ENCODE peak calls at places on chromosomes 11 and 22, in five cellular contexts. E is GM12878, P is HepG2, A is HEK293T, B is H1. V is an unnamed sample.

GRCh38 chr22:42959472-42960145 is 55.3 kb downstream of the PACSIN2 start:
- DNase-seq in E (no peak), P (peak), A (peak), B (no peak), V (no peak)

GRCh38 chr22:50012201-50013181 is at the start of gene IL17REL:
- DNase-seq in E (no peak), P (no peak), A (no peak), B (no peak), V (no peak)

GRCh38 chr22:27597703-27598444 is 203.7 kb downstream of the MN1 start:
- DNase-seq in E (no peak), P (no peak), A (peak), B (no peak), V (no peak)

GRCh38 chr11:44630511-44631210 is 65.2 kb downstream of the CD82 start:
- DNase-seq in E (no peak), P (no peak), A (no peak), B (no peak), V (no peak)

GRCh38 chr11:76200006-76200940 is 6.0 kb downstream of the WNT11 start:
- DNase-seq in E (no peak), P (no peak), A (no peak), B (no peak), V (no peak)

GRCh38 chr22:49210606-49211005 is 617.1 kb downstream of the BRD1 start:
- DNase-seq in E (no peak), P (no peak), A (no peak), B (no peak), V (no peak)

GRCh38 chr11:44753965-44754645 is 27.3 kb downstream of the TSPAN18 start:
- DNase-seq in E (no peak), P (no peak), A (no peak), B (no peak), V (peak)

GRCh38 chr11:92886243-92886905 is 83.1 kb upstream of the MTNR1B start:
- DNase-seq in E (peak), P (peak), A (peak), B (no peak), V (peak)

GRCh38 chr11:66421492-66422205 is 814 bp downstream of the NPAS4 start:
- DNase-seq in E (peak), P (peak), A (peak), B (peak), V (peak)

DNA sequence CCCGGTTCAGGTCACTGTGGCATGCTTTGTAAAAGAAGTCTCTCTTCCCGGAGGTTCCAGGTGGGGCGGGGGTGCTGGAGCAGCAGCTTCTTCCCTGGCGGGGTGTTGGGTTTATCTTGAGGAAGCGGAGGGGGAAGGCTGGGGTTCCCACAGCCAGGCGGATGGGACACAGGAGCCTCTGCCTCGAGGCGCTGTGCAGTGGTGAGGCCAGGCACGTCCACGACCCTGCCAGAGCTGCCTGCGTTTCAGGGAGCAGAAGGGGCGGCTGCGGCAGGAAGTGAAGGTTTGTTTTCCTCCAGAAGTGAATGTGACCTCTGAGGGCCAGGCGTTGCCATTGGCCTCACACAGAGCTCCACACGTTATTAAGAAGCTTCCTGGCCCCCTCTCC is 20.1 kb upstream of the ADORA2A start:
- DNase-seq in E (no peak), P (no peak), A (no peak), B (no peak), V (no peak)
- TF ChIP-seq SUZ12 in E (no peak), P (no peak), A (no peak), B (no peak), V (no peak)

GRCh38 chr11:110079726-110080125 is 13.5 kb upstream of the ZC3H12C start:
- DNase-seq in E (no peak), P (no peak), A (no peak), B (no peak), V (no peak)
- TF ChIP-seq SUZ12 in E (no peak), P (no peak), A (no peak), B (no peak), V (no peak)

DNA sequence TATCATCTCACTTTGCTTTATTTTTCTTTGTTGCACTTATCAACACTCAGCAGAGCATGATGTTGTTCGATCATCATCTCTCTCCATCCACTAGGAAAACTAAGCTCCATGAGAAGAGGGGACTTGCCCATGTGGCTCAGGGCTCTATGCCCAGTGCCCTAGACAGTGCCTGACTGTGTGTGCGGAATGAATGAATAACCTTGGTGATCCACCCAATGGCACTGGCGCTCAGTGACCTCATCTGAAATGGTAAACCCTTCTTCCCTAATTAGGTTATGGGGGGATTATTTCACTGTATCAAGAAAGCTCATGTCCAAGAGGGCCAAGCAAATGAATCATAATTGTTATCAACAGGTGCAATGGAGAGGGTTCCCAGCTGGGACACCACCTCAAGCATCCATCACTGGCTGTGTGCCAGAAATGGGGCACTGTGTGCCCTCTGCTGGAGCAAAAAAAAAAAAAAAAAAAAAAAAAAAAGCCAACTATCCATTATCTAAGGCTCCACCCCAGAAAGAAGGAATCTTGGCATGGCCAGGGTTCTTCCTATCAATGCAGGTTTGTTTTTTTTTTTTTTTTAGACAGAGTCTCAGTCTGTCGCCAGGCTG is 172.6 kb downstream of the LARGE1 start:
- DNase-seq in E (no peak), P (no peak), A (no peak), B (no peak), V (no peak)
- TF ChIP-seq SUZ12 in E (no peak), P (no peak), A (no peak), B (no peak), V (no peak)

GRCh38 chr22:46053563-46054090 is 76.7 kb upstream of the WNT7B start:
- DNase-seq in E (no peak), P (no peak), A (peak), B (no peak), V (no peak)

GRCh38 chr22:46054878-46055158 is 77.9 kb upstream of the WNT7B start:
- DNase-seq in E (no peak), P (no peak), A (no peak), B (no peak), V (no peak)

GRCh38 chr22:46055176-46055850 is 78.4 kb upstream of the WNT7B start:
- DNase-seq in E (no peak), P (no peak), A (no peak), B (no peak), V (no peak)

GRCh38 chr22:46052801-46053562 is 76.0 kb upstream of the WNT7B start:
- DNase-seq in E (no peak), P (no peak), A (no peak), B (no peak), V (no peak)

GRCh38 chr22:46054091-46054877 is 77.3 kb upstream of the WNT7B start:
- DNase-seq in E (no peak), P (no peak), A (peak), B (no peak), V (no peak)
- TF ChIP-seq SUZ12 in E (no peak), P (no peak), A (no peak), B (no peak), V (no peak)

V was measured in NT2/D1.